ENCODE peak calls at places on chromosome 13, in nine cellular contexts. One of them, this sample, is unnamed.

GRCh38 chr13:114282143-114282685 is 813 bp downstream of the UPF3A start:
- DNase-seq in Panc1: no peak
- DNase-seq in left lung: peak
- DNase-seq in IMR-90: peak
- DNase-seq in testis: peak
- DNase-seq in H1: peak
- DNase-seq in right atrium auricular region: peak
- DNase-seq in kidney epithelial cell: no peak
- DNase-seq in breast epithelium: peak
- DNase-seq in this sample: no peak

GRCh38 chr13:36712785-36713184 is 39.0 kb downstream of the SERTM1 start:
- DNase-seq in Panc1: no peak
- DNase-seq in left lung: no peak
- DNase-seq in IMR-90: peak
- DNase-seq in testis: peak
- DNase-seq in H1: no peak
- DNase-seq in right atrium auricular region: no peak
- DNase-seq in kidney epithelial cell: peak
- DNase-seq in breast epithelium: no peak
- DNase-seq in this sample: peak

GRCh38 chr13:29500426-29500825 is 95.1 kb downstream of the SLC7A1 start:
- DNase-seq in Panc1: no peak
- DNase-seq in left lung: no peak
- DNase-seq in IMR-90: no peak
- DNase-seq in testis: no peak
- DNase-seq in H1: no peak
- DNase-seq in right atrium auricular region: no peak
- DNase-seq in kidney epithelial cell: no peak
- DNase-seq in breast epithelium: no peak
- DNase-seq in this sample: no peak

GRCh38 chr13:40453666-40454030 is 212.8 kb downstream of the FOXO1 start:
- DNase-seq in Panc1: no peak
- DNase-seq in left lung: no peak
- DNase-seq in IMR-90: no peak
- DNase-seq in testis: no peak
- DNase-seq in H1: no peak
- DNase-seq in right atrium auricular region: no peak
- DNase-seq in kidney epithelial cell: no peak
- DNase-seq in breast epithelium: no peak
- DNase-seq in this sample: no peak

GRCh38 chr13:97353927-97354326 is 80.0 kb upstream of the RAP2A start:
- DNase-seq in Panc1: no peak
- DNase-seq in left lung: no peak
- DNase-seq in IMR-90: peak
- DNase-seq in testis: no peak
- DNase-seq in H1: no peak
- DNase-seq in right atrium auricular region: no peak
- DNase-seq in kidney epithelial cell: peak
- DNase-seq in breast epithelium: no peak
- DNase-seq in this sample: no peak

GRCh38 chr13:112234131-112234875 is 141.9 kb upstream of the SPACA7 start:
- DNase-seq in Panc1: no peak
- DNase-seq in left lung: no peak
- DNase-seq in IMR-90: no peak
- DNase-seq in testis: no peak
- DNase-seq in H1: no peak
- DNase-seq in right atrium auricular region: no peak
- DNase-seq in kidney epithelial cell: no peak
- DNase-seq in breast epithelium: no peak
- DNase-seq in this sample: no peak

GRCh38 chr13:44688652-44689051 is 112.5 kb upstream of the TSC22D1 start:
- DNase-seq in Panc1: no peak
- DNase-seq in left lung: no peak
- DNase-seq in IMR-90: no peak
- DNase-seq in testis: no peak
- DNase-seq in H1: no peak
- DNase-seq in right atrium auricular region: no peak
- DNase-seq in kidney epithelial cell: no peak
- DNase-seq in breast epithelium: no peak
- DNase-seq in this sample: no peak

GRCh38 chr13:80979035-80979641 is 638.2 kb upstream of the SPRY2 start:
- DNase-seq in Panc1: peak
- DNase-seq in left lung: peak
- DNase-seq in IMR-90: peak
- DNase-seq in testis: peak
- DNase-seq in H1: no peak
- DNase-seq in right atrium auricular region: no peak
- DNase-seq in kidney epithelial cell: peak
- DNase-seq in breast epithelium: no peak
- DNase-seq in this sample: peak

GRCh38 chr13:81395368-81395767 is 1054.4 kb upstream of the SPRY2 start:
- DNase-seq in Panc1: no peak
- DNase-seq in left lung: no peak
- DNase-seq in IMR-90: no peak
- DNase-seq in testis: peak
- DNase-seq in H1: no peak
- DNase-seq in right atrium auricular region: no peak
- DNase-seq in kidney epithelial cell: no peak
- DNase-seq in breast epithelium: no peak
- DNase-seq in this sample: no peak

GRCh38 chr13:85194482-85194881 is 604.7 kb downstream of the SLITRK6 start:
- DNase-seq in Panc1: no peak
- DNase-seq in left lung: no peak
- DNase-seq in IMR-90: no peak
- DNase-seq in testis: no peak
- DNase-seq in H1: no peak
- DNase-seq in right atrium auricular region: no peak
- DNase-seq in kidney epithelial cell: no peak
- DNase-seq in breast epithelium: no peak
- DNase-seq in this sample: no peak

GRCh38 chr13:28820099-28821051 is at the start of gene MTUS2:
- DNase-seq in Panc1: no peak
- DNase-seq in left lung: no peak
- DNase-seq in IMR-90: no peak
- DNase-seq in testis: peak
- DNase-seq in H1: peak
- DNase-seq in right atrium auricular region: no peak
- DNase-seq in kidney epithelial cell: no peak
- DNase-seq in breast epithelium: no peak
- DNase-seq in this sample: no peak

GRCh38 chr13:39110518-39111097 is 72.4 kb downstream of the NHLRC3 start:
- DNase-seq in Panc1: no peak
- DNase-seq in left lung: no peak
- DNase-seq in IMR-90: no peak
- DNase-seq in testis: no peak
- DNase-seq in H1: no peak
- DNase-seq in right atrium auricular region: no peak
- DNase-seq in kidney epithelial cell: no peak
- DNase-seq in breast epithelium: no peak
- DNase-seq in this sample: no peak

GRCh38 chr13:94339116-94339687 is 140.3 kb downstream of the DCT start:
- DNase-seq in Panc1: no peak
- DNase-seq in left lung: no peak
- DNase-seq in IMR-90: no peak
- DNase-seq in testis: no peak
- DNase-seq in H1: no peak
- DNase-seq in right atrium auricular region: no peak
- DNase-seq in kidney epithelial cell: no peak
- DNase-seq in breast epithelium: no peak
- DNase-seq in this sample: no peak

GRCh38 chr13:44790289-44790688 is 199.0 kb downstream of the NUFIP1 start:
- DNase-seq in Panc1: no peak
- DNase-seq in left lung: no peak
- DNase-seq in IMR-90: no peak
- DNase-seq in testis: no peak
- DNase-seq in H1: peak
- DNase-seq in right atrium auricular region: no peak
- DNase-seq in kidney epithelial cell: no peak
- DNase-seq in breast epithelium: no peak
- DNase-seq in this sample: no peak

GRCh38 chr13:97214921-97215320 is 7.2 kb upstream of the MBNL2 start:
- DNase-seq in Panc1: no peak
- DNase-seq in left lung: no peak
- DNase-seq in IMR-90: no peak
- DNase-seq in testis: no peak
- DNase-seq in H1: no peak
- DNase-seq in right atrium auricular region: no peak
- DNase-seq in kidney epithelial cell: no peak
- DNase-seq in breast epithelium: no peak
- DNase-seq in this sample: no peak

GRCh38 chr13:25249001-25249543 is 38.2 kb downstream of the MTMR6 start:
- DNase-seq in Panc1: no peak
- DNase-seq in left lung: no peak
- DNase-seq in IMR-90: peak
- DNase-seq in testis: no peak
- DNase-seq in H1: no peak
- DNase-seq in right atrium auricular region: no peak
- DNase-seq in kidney epithelial cell: peak
- DNase-seq in breast epithelium: no peak
- DNase-seq in this sample: peak

GRCh38 chr13:41900918-41901317 is 60.0 kb downstream of the VWA8 start:
- DNase-seq in Panc1: no peak
- DNase-seq in left lung: no peak
- DNase-seq in IMR-90: peak
- DNase-seq in testis: no peak
- DNase-seq in H1: no peak
- DNase-seq in right atrium auricular region: no peak
- DNase-seq in kidney epithelial cell: no peak
- DNase-seq in breast epithelium: no peak
- DNase-seq in this sample: no peak

GRCh38 chr13:41356788-41357187 is 45.7 kb downstream of the NAA16 start:
- DNase-seq in Panc1: no peak
- DNase-seq in left lung: no peak
- DNase-seq in IMR-90: no peak
- DNase-seq in testis: no peak
- DNase-seq in H1: no peak
- DNase-seq in right atrium auricular region: no peak
- DNase-seq in kidney epithelial cell: no peak
- DNase-seq in breast epithelium: no peak
- DNase-seq in this sample: no peak

GRCh38 chr13:99151516-99151915 is 49.1 kb upstream of the UBAC2 start:
- DNase-seq in Panc1: no peak
- DNase-seq in left lung: no peak
- DNase-seq in IMR-90: peak
- DNase-seq in testis: no peak
- DNase-seq in H1: no peak
- DNase-seq in right atrium auricular region: no peak
- DNase-seq in kidney epithelial cell: peak
- DNase-seq in breast epithelium: no peak
- DNase-seq in this sample: no peak
- H3K4me3 ChIP-seq in Panc1: no peak
- H3K4me3 ChIP-seq in left lung: no peak
- H3K4me3 ChIP-seq in IMR-90: no peak
- H3K4me3 ChIP-seq in testis: no peak
- H3K4me3 ChIP-seq in H1: no peak
- H3K4me3 ChIP-seq in right atrium auricular region: no peak
- H3K4me3 ChIP-seq in kidney epithelial cell: no peak
- H3K4me3 ChIP-seq in breast epithelium: no peak
- H3K4me3 ChIP-seq in this sample: no peak

GRCh38 chr13:49421391-49421790 is 22.5 kb downstream of the CAB39L start:
- DNase-seq in Panc1: no peak
- DNase-seq in left lung: no peak
- DNase-seq in IMR-90: no peak
- DNase-seq in testis: peak
- DNase-seq in H1: peak
- DNase-seq in right atrium auricular region: no peak
- DNase-seq in kidney epithelial cell: no peak
- DNase-seq in breast epithelium: no peak
- DNase-seq in this sample: no peak
- TF ChIP-seq CTCF in Panc1: peak
- TF ChIP-seq CTCF in left lung: no peak
- TF ChIP-seq CTCF in IMR-90: no peak
- TF ChIP-seq CTCF in testis: no peak
- TF ChIP-seq CTCF in H1: peak
- TF ChIP-seq CTCF in right atrium auricular region: no peak
- TF ChIP-seq CTCF in kidney epithelial cell: no peak
- TF ChIP-seq CTCF in breast epithelium: no peak
- TF ChIP-seq CTCF in this sample: no peak

GRCh38 chr13:20232556-20233277 is 598 bp upstream of the GJB6 start:
- DNase-seq in Panc1: no peak
- DNase-seq in left lung: no peak
- DNase-seq in IMR-90: no peak
- DNase-seq in testis: no peak
- DNase-seq in H1: no peak
- DNase-seq in right atrium auricular region: no peak
- DNase-seq in kidney epithelial cell: no peak
- DNase-seq in breast epithelium: no peak
- DNase-seq in this sample: no peak

GRCh38 chr13:20227288-20227687 is 4.8 kb downstream of the GJB6 start:
- DNase-seq in Panc1: no peak
- DNase-seq in left lung: no peak
- DNase-seq in IMR-90: no peak
- DNase-seq in testis: no peak
- DNase-seq in H1: no peak
- DNase-seq in right atrium auricular region: no peak
- DNase-seq in kidney epithelial cell: no peak
- DNase-seq in breast epithelium: no peak
- DNase-seq in this sample: no peak

GRCh38 chr13:20231839-20232555 is at the start of gene GJB6:
- DNase-seq in Panc1: no peak
- DNase-seq in left lung: no peak
- DNase-seq in IMR-90: no peak
- DNase-seq in testis: no peak
- DNase-seq in H1: peak
- DNase-seq in right atrium auricular region: no peak
- DNase-seq in kidney epithelial cell: no peak
- DNase-seq in breast epithelium: no peak
- DNase-seq in this sample: no peak

GRCh38 chr13:20227730-20228129 is 4.4 kb downstream of the GJB6 start:
- DNase-seq in Panc1: no peak
- DNase-seq in left lung: no peak
- DNase-seq in IMR-90: no peak
- DNase-seq in testis: no peak
- DNase-seq in H1: no peak
- DNase-seq in right atrium auricular region: no peak
- DNase-seq in kidney epithelial cell: no peak
- DNase-seq in breast epithelium: no peak
- DNase-seq in this sample: no peak

GRCh38 chr13:20230913-20231838 is 943 bp downstream of the GJB6 start:
- DNase-seq in Panc1: no peak
- DNase-seq in left lung: no peak
- DNase-seq in IMR-90: no peak
- DNase-seq in testis: no peak
- DNase-seq in H1: peak
- DNase-seq in right atrium auricular region: no peak
- DNase-seq in kidney epithelial cell: no peak
- DNase-seq in breast epithelium: no peak
- DNase-seq in this sample: no peak
- H3K4me3 ChIP-seq in Panc1: peak
- H3K4me3 ChIP-seq in left lung: peak
- H3K4me3 ChIP-seq in IMR-90: no peak
- H3K4me3 ChIP-seq in testis: peak
- H3K4me3 ChIP-seq in H1: peak
- H3K4me3 ChIP-seq in right atrium auricular region: peak
- H3K4me3 ChIP-seq in kidney epithelial cell: peak
- H3K4me3 ChIP-seq in breast epithelium: peak
- H3K4me3 ChIP-seq in this sample: no peak

DNA sequence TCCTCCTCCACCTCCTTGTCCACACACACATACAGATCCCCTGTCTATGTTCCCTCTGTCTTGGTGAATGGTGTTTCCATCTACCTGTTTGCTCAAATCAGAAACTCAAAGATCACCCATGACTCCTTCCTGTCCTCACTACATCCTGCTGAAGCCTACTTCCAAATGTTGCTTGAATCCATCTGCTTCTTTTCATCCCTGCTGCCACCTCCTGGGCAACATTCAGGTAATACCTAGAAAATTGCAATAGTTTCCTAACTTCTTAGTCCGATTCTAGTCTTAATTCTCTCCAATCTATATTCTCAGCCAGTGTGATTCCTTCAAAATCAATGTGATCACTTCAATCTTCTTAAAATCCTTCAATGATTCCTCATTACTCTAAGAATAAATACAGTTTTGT is 155.5 kb upstream of the STARD13 start:
- DNase-seq in Panc1: no peak
- DNase-seq in left lung: no peak
- DNase-seq in IMR-90: peak
- DNase-seq in testis: no peak
- DNase-seq in H1: no peak
- DNase-seq in right atrium auricular region: no peak
- DNase-seq in kidney epithelial cell: no peak
- DNase-seq in breast epithelium: no peak
- DNase-seq in this sample: no peak
- TF ChIP-seq CTCF in Panc1: peak
- TF ChIP-seq CTCF in left lung: no peak
- TF ChIP-seq CTCF in IMR-90: peak
- TF ChIP-seq CTCF in testis: no peak
- TF ChIP-seq CTCF in H1: peak
- TF ChIP-seq CTCF in right atrium auricular region: peak
- TF ChIP-seq CTCF in kidney epithelial cell: peak
- TF ChIP-seq CTCF in breast epithelium: peak
- TF ChIP-seq CTCF in this sample: peak

This sample was measured in AG09309.